ENCODE peak calls at places on chromosomes 11 and 22, in four cellular contexts. B, K, Q and V are unnamed samples.

GRCh38 chr11:74639533-74639932 is 47.2 kb downstream of the POLD3 start:
- DNase-seq in K (no peak), B (no peak), Q (no peak), V (no peak)

GRCh38 chr11:70682760-70683159 is 284.4 kb downstream of the CTTN start:
- DNase-seq in K (no peak), B (no peak), Q (no peak), V (no peak)

GRCh38 chr11:92168936-92169335 is 55.7 kb upstream of the FAT3 start:
- DNase-seq in K (no peak), B (no peak), Q (no peak), V (no peak)

GRCh38 chr22:41943661-41944209 is 3.2 kb downstream of the CENPM start:
- DNase-seq in Q (no peak), B (no peak), K (no peak), V (no peak)

GRCh38 chr22:46830001-46830715 is 67.7 kb downstream of the TBC1D22A start:
- DNase-seq in K (no peak), Q (no peak), B (peak; percentile 72), V (no peak)

GRCh38 chr11:117180020-117180419 is 1.5 kb downstream of the SIDT2 start:
- DNase-seq in Q (no peak), K (no peak), B (no peak), V (no peak)

GRCh38 chr22:43670545-43670944 is 141.6 kb downstream of the EFCAB6 start:
- DNase-seq in Q (no peak), B (no peak), K (no peak), V (no peak)

GRCh38 chr11:130344846-130345245 is 30.1 kb upstream of the ZBTB44 start:
- DNase-seq in K (no peak), B (no peak), Q (no peak), V (no peak)

GRCh38 chr22:31738566-31738965 is 11.4 kb downstream of the PRR14L start:
- DNase-seq in Q (no peak), B (no peak), K (no peak), V (no peak)

GRCh38 chr11:119683783-119684182 is 45.2 kb downstream of the NECTIN1 start:
- DNase-seq in B (no peak), Q (no peak), K (no peak), V (no peak)

GRCh38 chr22:37169947-37170688 is 17.9 kb downstream of the C1QTNF6 start:
- DNase-seq in B (no peak), Q (no peak), K (no peak), V (no peak)

GRCh38 chr22:41732096-41732772 is 32.9 kb downstream of the MEI1 start:
- DNase-seq in Q (no peak), B (no peak), K (no peak), V (no peak)

GRCh38 chr11:6061475-6061874 is 30.9 kb upstream of the OR56A1 start:
- DNase-seq in K (no peak), B (no peak), Q (no peak), V (no peak)

GRCh38 chr11:13277719-13278619 is at the start of gene BMAL1:
- DNase-seq in Q (no peak), K (no peak), B (peak; percentile 34), V (no peak)

GRCh38 chr11:118614511-118614910 is 7.1 kb downstream of the PHLDB1 start:
- DNase-seq in B (no peak), Q (no peak), K (no peak), V (no peak)